ENCODE peak calls at places on chromosomes 2 and 18, in seven cellular contexts. B, M, W, A, Q, Z and Y are unnamed samples.
A peak's percentile ranks its signal among the peaks of the same experiment; 100 is the strongest.

GRCh38 chr2:24885221-24886113 is 34.6 kb downstream of the ADCY3 start:
- DNase-seq in Q (no peak), Z (no peak), M (no peak), A (no peak), W (no peak), B (no peak), Y (no peak)

GRCh38 chr2:222912117-222912516 is 51.3 kb downstream of the ACSL3 start:
- DNase-seq in W (peak; percentile 78), Z (no peak), B (no peak), Q (peak; percentile 86), M (no peak), A (no peak), Y (no peak)

GRCh38 chr2:227415538-227416424 is 28.0 kb upstream of the SCYGR1 start:
- DNase-seq in Z (no peak), B (peak; percentile 28), Q (peak; percentile 85), A (no peak), W (peak; percentile 91), M (no peak), Y (no peak)

GRCh38 chr2:158533009-158533408 is 76.3 kb downstream of the PKP4 start:
- DNase-seq in A (no peak), Q (no peak), W (no peak), B (no peak), M (no peak), Z (no peak), Y (no peak)

GRCh38 chr2:164841719-164842623 is at the start of gene COBLL1:
- DNase-seq in W (peak; percentile 69), M (no peak), Z (peak; percentile 3), B (peak; percentile 79), A (no peak), Q (peak; percentile 77), Y (peak; percentile 17)

GRCh38 chr2:237096911-237097310 is 11.2 kb downstream of the COPS8 start:
- DNase-seq in B (no peak), M (no peak), A (no peak), Q (peak; percentile 89), Z (no peak), W (peak; percentile 86), Y (no peak)

GRCh38 chr2:42196403-42197267 is 27.5 kb downstream of the EML4 start:
- DNase-seq in Q (peak; percentile 82), A (no peak), B (peak; percentile 70), M (peak; percentile 15), W (peak; percentile 71), Z (peak; percentile 15), Y (no peak)

GRCh38 chr2:200786423-200786822 is 25.3 kb upstream of the BZW1 start:
- DNase-seq in Q (peak; percentile 80), B (no peak), A (no peak), Z (no peak), M (no peak), W (peak; percentile 80), Y (no peak)

GRCh38 chr2:127219716-127220090 is 396 bp downstream of the CYP27C1 start:
- DNase-seq in B (no peak), Q (peak; percentile 4), W (no peak), A (no peak), M (no peak), Z (no peak), Y (no peak)

GRCh38 chr2:59684101-59684770 is 869.2 kb downstream of the BCL11A start:
- DNase-seq in W (no peak), B (peak; percentile 52), Q (no peak), Z (no peak), M (no peak), A (no peak), Y (no peak)

GRCh38 chr18:63986885-63987284 is 17.0 kb downstream of the SERPINB8 start:
- DNase-seq in W (no peak), B (no peak), M (no peak), A (no peak), Q (no peak), Z (no peak), Y (no peak)

GRCh38 chr2:72561621-72562318 is 264.1 kb downstream of the EXOC6B start:
- DNase-seq in W (peak; percentile 82), B (peak; percentile 14), Z (no peak), M (no peak), A (no peak), Q (peak; percentile 88), Y (no peak)

GRCh38 chr18:11178951-11179549 is 29.7 kb upstream of the PIEZO2 start:
- DNase-seq in Z (no peak), A (no peak), Q (peak; percentile 64), M (no peak), B (no peak), W (peak; percentile 53), Y (no peak)

GRCh38 chr2:96065381-96065930 is 30.7 kb upstream of the GPAT2 start:
- DNase-seq in B (no peak), W (no peak), Q (no peak), A (no peak), M (no peak), Z (no peak), Y (no peak)

GRCh38 chr2:45741451-45741850 is 90.0 kb downstream of the PRKCE start:
- DNase-seq in W (no peak), Z (no peak), M (no peak), Q (no peak), A (no peak), B (no peak), Y (no peak)

GRCh38 chr2:39228413-39229209 is 15.2 kb downstream of the CDKL4 start:
- DNase-seq in Z (no peak), B (no peak), Q (peak; percentile 14), M (no peak), A (no peak), W (no peak), Y (no peak)

GRCh38 chr2:120465989-120466703 is 120.2 kb downstream of the INHBB start:
- DNase-seq in W (no peak), B (peak; percentile 97), M (no peak), Q (peak; percentile 31), A (no peak), Z (no peak), Y (no peak)